ENCODE peak calls at places on chromosome 6, in nine cellular contexts. One of them, this sample, is unnamed.
A peak's percentile ranks its signal among the peaks of the same experiment; 100 is the strongest.

GRCh38 chr6:13336553-13336952 is 8.2 kb upstream of the TBC1D7 start:
- DNase-seq in HepG2: peak; percentile 69
- DNase-seq in A549: peak; percentile 65
- DNase-seq in GM23338: peak; percentile 92
- DNase-seq in HL-60: peak; percentile 82
- DNase-seq in GM12878: no peak
- DNase-seq in SK-N-SH: peak; percentile 80
- DNase-seq in HCT116: peak; percentile 73
- DNase-seq in K562: peak; percentile 82
- DNase-seq in this sample: peak; percentile 48

GRCh38 chr6:6604015-6604414 is 15.5 kb downstream of the LY86 start:
- DNase-seq in HepG2: no peak
- DNase-seq in A549: no peak
- DNase-seq in GM23338: no peak
- DNase-seq in HL-60: no peak
- DNase-seq in GM12878: no peak
- DNase-seq in SK-N-SH: no peak
- DNase-seq in HCT116: no peak
- DNase-seq in K562: no peak
- DNase-seq in this sample: no peak

GRCh38 chr6:163457637-163458561 is 43.4 kb downstream of the QKI start:
- DNase-seq in HepG2: peak; percentile 23
- DNase-seq in A549: peak; percentile 5
- DNase-seq in GM23338: peak; percentile 20
- DNase-seq in HL-60: peak; percentile 70
- DNase-seq in GM12878: no peak
- DNase-seq in SK-N-SH: no peak
- DNase-seq in HCT116: no peak
- DNase-seq in K562: no peak
- DNase-seq in this sample: peak; percentile 15

GRCh38 chr6:1686117-1687098 is 76.7 kb downstream of the FOXC1 start:
- DNase-seq in HepG2: no peak
- DNase-seq in A549: no peak
- DNase-seq in GM23338: peak; percentile 32
- DNase-seq in HL-60: no peak
- DNase-seq in GM12878: no peak
- DNase-seq in SK-N-SH: peak; percentile 58
- DNase-seq in HCT116: no peak
- DNase-seq in K562: no peak
- DNase-seq in this sample: peak; percentile 28

GRCh38 chr6:19603716-19604115 is 233.5 kb upstream of the ID4 start:
- DNase-seq in HepG2: no peak
- DNase-seq in A549: no peak
- DNase-seq in GM23338: no peak
- DNase-seq in HL-60: no peak
- DNase-seq in GM12878: no peak
- DNase-seq in SK-N-SH: no peak
- DNase-seq in HCT116: no peak
- DNase-seq in K562: no peak
- DNase-seq in this sample: no peak

GRCh38 chr6:155349956-155350355 is 35.7 kb upstream of the TFB1M start:
- DNase-seq in HepG2: no peak
- DNase-seq in A549: no peak
- DNase-seq in GM23338: no peak
- DNase-seq in HL-60: no peak
- DNase-seq in GM12878: no peak
- DNase-seq in SK-N-SH: no peak
- DNase-seq in HCT116: no peak
- DNase-seq in K562: no peak
- DNase-seq in this sample: no peak

GRCh38 chr6:21375206-21375605 is 218.3 kb upstream of the SOX4 start:
- DNase-seq in HepG2: no peak
- DNase-seq in A549: no peak
- DNase-seq in GM23338: no peak
- DNase-seq in HL-60: no peak
- DNase-seq in GM12878: peak; percentile 19
- DNase-seq in SK-N-SH: no peak
- DNase-seq in HCT116: no peak
- DNase-seq in K562: no peak
- DNase-seq in this sample: no peak

GRCh38 chr6:6803180-6803978 is 214.9 kb downstream of the LY86 start:
- DNase-seq in HepG2: no peak
- DNase-seq in A549: no peak
- DNase-seq in GM23338: no peak
- DNase-seq in HL-60: peak; percentile 81
- DNase-seq in GM12878: no peak
- DNase-seq in SK-N-SH: no peak
- DNase-seq in HCT116: peak; percentile 97
- DNase-seq in K562: no peak
- DNase-seq in this sample: no peak

GRCh38 chr6:166655251-166655650 is 28.2 kb upstream of the RPS6KA2 start:
- DNase-seq in HepG2: peak; percentile 15
- DNase-seq in A549: no peak
- DNase-seq in GM23338: no peak
- DNase-seq in HL-60: no peak
- DNase-seq in GM12878: no peak
- DNase-seq in SK-N-SH: no peak
- DNase-seq in HCT116: no peak
- DNase-seq in K562: no peak
- DNase-seq in this sample: no peak

GRCh38 chr6:79872986-79873385 is 74.4 kb downstream of the ELOVL4 start:
- DNase-seq in HepG2: no peak
- DNase-seq in A549: no peak
- DNase-seq in GM23338: no peak
- DNase-seq in HL-60: peak; percentile 31
- DNase-seq in GM12878: no peak
- DNase-seq in SK-N-SH: no peak
- DNase-seq in HCT116: no peak
- DNase-seq in K562: no peak
- DNase-seq in this sample: no peak

GRCh38 chr6:50905297-50905696 is 86.6 kb downstream of the TFAP2B start:
- DNase-seq in HepG2: no peak
- DNase-seq in A549: no peak
- DNase-seq in GM23338: no peak
- DNase-seq in HL-60: no peak
- DNase-seq in GM12878: no peak
- DNase-seq in SK-N-SH: no peak
- DNase-seq in HCT116: no peak
- DNase-seq in K562: no peak
- DNase-seq in this sample: no peak

GRCh38 chr6:35811699-35811995 is 6.5 kb downstream of the LHFPL5 start:
- DNase-seq in HepG2: no peak
- DNase-seq in A549: no peak
- DNase-seq in GM23338: no peak
- DNase-seq in HL-60: no peak
- DNase-seq in GM12878: no peak
- DNase-seq in SK-N-SH: no peak
- DNase-seq in HCT116: no peak
- DNase-seq in K562: no peak
- DNase-seq in this sample: no peak

GRCh38 chr6:7332090-7332745 is 19.2 kb upstream of the SSR1 start:
- DNase-seq in HepG2: peak; percentile 42
- DNase-seq in A549: no peak
- DNase-seq in GM23338: no peak
- DNase-seq in HL-60: no peak
- DNase-seq in GM12878: no peak
- DNase-seq in SK-N-SH: no peak
- DNase-seq in HCT116: no peak
- DNase-seq in K562: no peak
- DNase-seq in this sample: no peak

GRCh38 chr6:26217714-26218075 is 130.5 kb downstream of the HFE start:
- DNase-seq in HepG2: no peak
- DNase-seq in A549: no peak
- DNase-seq in GM23338: peak; percentile 70
- DNase-seq in HL-60: no peak
- DNase-seq in GM12878: no peak
- DNase-seq in SK-N-SH: no peak
- DNase-seq in HCT116: no peak
- DNase-seq in K562: peak; percentile 66
- DNase-seq in this sample: peak; percentile 48

GRCh38 chr6:109252261-109253041 is 129.8 kb downstream of the CD164 start:
- DNase-seq in HepG2: peak; percentile 41
- DNase-seq in A549: no peak
- DNase-seq in GM23338: no peak
- DNase-seq in HL-60: no peak
- DNase-seq in GM12878: no peak
- DNase-seq in SK-N-SH: no peak
- DNase-seq in HCT116: no peak
- DNase-seq in K562: no peak
- DNase-seq in this sample: no peak

GRCh38 chr6:87553159-87553765 is 36.5 kb downstream of the RARS2 start:
- DNase-seq in HepG2: no peak
- DNase-seq in A549: no peak
- DNase-seq in GM23338: no peak
- DNase-seq in HL-60: no peak
- DNase-seq in GM12878: no peak
- DNase-seq in SK-N-SH: no peak
- DNase-seq in HCT116: no peak
- DNase-seq in K562: no peak
- DNase-seq in this sample: no peak

GRCh38 chr6:8953310-8953709 is 518.0 kb upstream of the SLC35B3 start:
- DNase-seq in HepG2: no peak
- DNase-seq in A549: no peak
- DNase-seq in GM23338: peak; percentile 72
- DNase-seq in HL-60: no peak
- DNase-seq in GM12878: no peak
- DNase-seq in SK-N-SH: no peak
- DNase-seq in HCT116: no peak
- DNase-seq in K562: no peak
- DNase-seq in this sample: no peak

GRCh38 chr6:34248198-34248726 is 544 bp downstream of the SMIM29 start:
- DNase-seq in HepG2: peak; percentile 35
- DNase-seq in A549: no peak
- DNase-seq in GM23338: peak; percentile 65
- DNase-seq in HL-60: peak; percentile 59
- DNase-seq in GM12878: no peak
- DNase-seq in SK-N-SH: peak; percentile 65
- DNase-seq in HCT116: no peak
- DNase-seq in K562: peak; percentile 85
- DNase-seq in this sample: no peak

GRCh38 chr6:159060107-159060506 is 15.3 kb upstream of the TAGAP start:
- DNase-seq in HepG2: no peak
- DNase-seq in A549: no peak
- DNase-seq in GM23338: no peak
- DNase-seq in HL-60: no peak
- DNase-seq in GM12878: no peak
- DNase-seq in SK-N-SH: no peak
- DNase-seq in HCT116: no peak
- DNase-seq in K562: no peak
- DNase-seq in this sample: no peak

GRCh38 chr6:13431861-13432465 is 55.4 kb downstream of the GFOD1 start:
- DNase-seq in HepG2: peak; percentile 45
- DNase-seq in A549: no peak
- DNase-seq in GM23338: no peak
- DNase-seq in HL-60: no peak
- DNase-seq in GM12878: peak; percentile 42
- DNase-seq in SK-N-SH: no peak
- DNase-seq in HCT116: no peak
- DNase-seq in K562: peak; percentile 16
- DNase-seq in this sample: no peak

GRCh38 chr6:3592371-3592941 is 135.6 kb upstream of the SLC22A23 start:
- DNase-seq in HepG2: peak; percentile 52
- DNase-seq in A549: peak; percentile 78
- DNase-seq in GM23338: no peak
- DNase-seq in HL-60: peak; percentile 59
- DNase-seq in GM12878: no peak
- DNase-seq in SK-N-SH: no peak
- DNase-seq in HCT116: peak; percentile 24
- DNase-seq in K562: no peak
- DNase-seq in this sample: peak; percentile 73
- TF ChIP-seq REST in HepG2: no peak
- TF ChIP-seq REST in A549: no peak
- TF ChIP-seq REST in GM23338: no peak
- TF ChIP-seq REST in HL-60: peak; percentile 10
- TF ChIP-seq REST in GM12878: no peak
- TF ChIP-seq REST in SK-N-SH: no peak
- TF ChIP-seq REST in HCT116: no peak
- TF ChIP-seq REST in K562: no peak
- TF ChIP-seq REST in this sample: no peak

GRCh38 chr6:151535476-151536279 is 41.9 kb downstream of the CCDC170 start:
- DNase-seq in HepG2: peak; percentile 16
- DNase-seq in A549: no peak
- DNase-seq in GM23338: no peak
- DNase-seq in HL-60: no peak
- DNase-seq in GM12878: no peak
- DNase-seq in SK-N-SH: no peak
- DNase-seq in HCT116: no peak
- DNase-seq in K562: no peak
- DNase-seq in this sample: no peak
- TF ChIP-seq REST in HepG2: no peak
- TF ChIP-seq REST in A549: no peak
- TF ChIP-seq REST in GM23338: no peak
- TF ChIP-seq REST in HL-60: no peak
- TF ChIP-seq REST in GM12878: no peak
- TF ChIP-seq REST in SK-N-SH: no peak
- TF ChIP-seq REST in HCT116: no peak
- TF ChIP-seq REST in K562: no peak
- TF ChIP-seq REST in this sample: no peak

GRCh38 chr6:63486196-63486595 is 86.1 kb upstream of the LOC128125822 start:
- DNase-seq in HepG2: no peak
- DNase-seq in A549: no peak
- DNase-seq in GM23338: no peak
- DNase-seq in HL-60: no peak
- DNase-seq in GM12878: no peak
- DNase-seq in SK-N-SH: no peak
- DNase-seq in HCT116: no peak
- DNase-seq in K562: no peak
- DNase-seq in this sample: no peak
- TF ChIP-seq REST in HepG2: no peak
- TF ChIP-seq REST in A549: no peak
- TF ChIP-seq REST in GM23338: no peak
- TF ChIP-seq REST in HL-60: no peak
- TF ChIP-seq REST in GM12878: no peak
- TF ChIP-seq REST in SK-N-SH: no peak
- TF ChIP-seq REST in HCT116: no peak
- TF ChIP-seq REST in K562: no peak
- TF ChIP-seq REST in this sample: no peak

GRCh38 chr6:24313477-24314141 is 44.2 kb downstream of the DCDC2 start:
- DNase-seq in HepG2: peak; percentile 93
- DNase-seq in A549: peak; percentile 15
- DNase-seq in GM23338: peak; percentile 66
- DNase-seq in HL-60: no peak
- DNase-seq in GM12878: no peak
- DNase-seq in SK-N-SH: no peak
- DNase-seq in HCT116: no peak
- DNase-seq in K562: no peak
- DNase-seq in this sample: no peak

GRCh38 chr6:24307881-24308280 is 50.0 kb downstream of the DCDC2 start:
- DNase-seq in HepG2: no peak
- DNase-seq in A549: no peak
- DNase-seq in GM23338: no peak
- DNase-seq in HL-60: no peak
- DNase-seq in GM12878: no peak
- DNase-seq in SK-N-SH: no peak
- DNase-seq in HCT116: no peak
- DNase-seq in K562: no peak
- DNase-seq in this sample: no peak

DNA sequence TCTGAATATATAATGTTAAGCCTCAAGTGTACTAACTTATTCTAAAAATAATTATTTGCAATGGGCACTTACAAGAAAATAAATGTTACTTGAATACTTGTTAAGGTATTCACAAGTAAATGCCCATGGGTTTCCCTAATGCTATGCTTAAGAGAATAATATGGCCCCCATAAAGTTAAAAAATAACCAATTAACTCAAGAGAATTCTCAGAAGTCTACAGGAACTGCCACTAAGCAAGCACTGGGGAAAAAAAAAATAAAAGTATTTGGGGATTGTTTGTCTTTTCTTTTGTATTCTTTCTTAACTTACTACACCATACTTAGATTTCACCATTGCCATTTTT is 44.8 kb downstream of the DCDC2 start:
- DNase-seq in HepG2: no peak
- DNase-seq in A549: no peak
- DNase-seq in GM23338: no peak
- DNase-seq in HL-60: no peak
- DNase-seq in GM12878: no peak
- DNase-seq in SK-N-SH: no peak
- DNase-seq in HCT116: no peak
- DNase-seq in K562: no peak
- DNase-seq in this sample: no peak
- TF ChIP-seq REST in HepG2: no peak
- TF ChIP-seq REST in A549: no peak
- TF ChIP-seq REST in GM23338: no peak
- TF ChIP-seq REST in HL-60: no peak
- TF ChIP-seq REST in GM12878: no peak
- TF ChIP-seq REST in SK-N-SH: no peak
- TF ChIP-seq REST in HCT116: no peak
- TF ChIP-seq REST in K562: no peak
- TF ChIP-seq REST in this sample: no peak